ENCODE peak calls at places on chromosome 3, in seven cellular contexts. A, M, Q, C, Z, G and S are unnamed samples.

GRCh38 chr3:161266731-161267150 is 45.6 kb downstream of the NMD3 start:
- DNase-seq in M (no peak), G (peak), A (no peak), Z (no peak), C (no peak), Q (no peak), S (peak)

GRCh38 chr3:141367038-141367730 is 1.1 kb upstream of the ZBTB38 start:
- DNase-seq in C (no peak), Z (no peak), Q (peak), M (no peak), A (peak), G (peak), S (peak)

GRCh38 chr3:194117114-194117845 is 18.7 kb upstream of the HES1 start:
- DNase-seq in Q (no peak), C (no peak), G (no peak), Z (no peak), A (no peak), M (no peak), S (no peak)

GRCh38 chr3:50623840-50624474 is 7.0 kb downstream of the MAPKAPK3 start:
- DNase-seq in C (no peak), A (no peak), Q (no peak), Z (no peak), G (no peak), M (no peak), S (no peak)

GRCh38 chr3:158562674-158563073 is 8.3 kb upstream of the MLF1 start:
- DNase-seq in C (no peak), G (no peak), A (no peak), M (no peak), Z (no peak), Q (no peak), S (no peak)

GRCh38 chr3:182305881-182306665 is 487.2 kb upstream of the ATP11B start:
- DNase-seq in Z (no peak), M (no peak), C (no peak), A (no peak), G (no peak), Q (no peak), S (no peak)

GRCh38 chr3:188936597-188937107 is 235.1 kb upstream of the TPRG1 start:
- DNase-seq in C (no peak), M (no peak), Z (no peak), Q (no peak), A (no peak), G (no peak), S (no peak)

GRCh38 chr3:17759901-17760300 is 17.5 kb upstream of the TBC1D5 start:
- DNase-seq in G (peak), A (no peak), Q (no peak), Z (no peak), M (no peak), C (no peak), S (no peak)

GRCh38 chr3:43231276-43232000 is 54.9 kb upstream of the SNRK start:
- DNase-seq in Z (no peak), M (no peak), C (no peak), G (peak), Q (no peak), A (no peak), S (peak)

GRCh38 chr3:133940536-133940935 is 44.9 kb upstream of the RAB6B start:
- DNase-seq in M (no peak), C (no peak), A (no peak), G (no peak), Z (no peak), Q (peak), S (no peak)

GRCh38 chr3:130354430-130354829 is 9.0 kb downstream of the COL6A5 start:
- DNase-seq in C (no peak), A (no peak), G (no peak), M (no peak), Z (no peak), Q (no peak), S (no peak)

GRCh38 chr3:143360244-143360643 is 240.7 kb downstream of the CHST2 start:
- DNase-seq in M (no peak), C (no peak), Q (no peak), Z (no peak), G (peak), A (no peak), S (peak)

GRCh38 chr3:33139996-33140395 is 26.2 kb downstream of the CRTAP start:
- DNase-seq in C (no peak), M (no peak), Z (no peak), G (peak), A (no peak), Q (no peak), S (peak)

GRCh38 chr3:48623851-48624547 is 2.4 kb upstream of the TMEM89 start:
- DNase-seq in M (no peak), G (no peak), C (no peak), Q (no peak), Z (no peak), A (no peak), S (no peak)

GRCh38 chr3:123733805-123734526 is 149.1 kb upstream of the HACD2 start:
- DNase-seq in G (peak), Q (no peak), M (no peak), A (no peak), C (no peak), Z (no peak), S (peak)

GRCh38 chr3:15629860-15630597 is 28.5 kb downstream of the BTD start:
- DNase-seq in M (no peak), Z (no peak), C (peak), A (no peak), G (peak), Q (no peak), S (peak)

GRCh38 chr3:30668051-30668609 is 61.7 kb downstream of the TGFBR2 start:
- DNase-seq in Q (no peak), C (no peak), Z (no peak), M (no peak), A (no peak), G (no peak), S (no peak)

GRCh38 chr3:177703788-177704187 is 506.5 kb upstream of the TBL1XR1 start:
- DNase-seq in M (no peak), A (no peak), C (no peak), Z (no peak), G (peak), Q (no peak), S (no peak)

GRCh38 chr3:194308635-194309213 is 42.4 kb downstream of the CPN2 start:
- DNase-seq in Z (no peak), G (no peak), A (no peak), M (peak), C (no peak), Q (no peak), S (no peak)

GRCh38 chr3:126081618-126082333 is 2.1 kb downstream of the SLC41A3 start:
- DNase-seq in A (peak), C (peak), Z (no peak), M (no peak), Q (no peak), G (peak), S (peak)

GRCh38 chr3:130835483-130835882 is 58.4 kb upstream of the ATP2C1 start:
- DNase-seq in G (no peak), Q (no peak), Z (no peak), M (no peak), A (no peak), C (no peak), S (peak)

GRCh38 chr3:9224490-9224889 is 25.0 kb downstream of the SRGAP3 start:
- DNase-seq in M (no peak), C (no peak), A (no peak), G (no peak), Z (no peak), Q (no peak), S (peak)

GRCh38 chr3:123412811-123413588 is 35.9 kb downstream of the ADCY5 start:
- DNase-seq in A (no peak), C (no peak), G (no peak), M (no peak), Q (no peak), Z (peak), S (no peak)

GRCh38 chr3:36542186-36542585 is 161.9 kb downstream of the STAC start:
- DNase-seq in M (no peak), Q (no peak), Z (no peak), G (peak), A (no peak), C (no peak), S (peak)

GRCh38 chr3:14203521-14204079 is 25.0 kb downstream of the LSM3 start:
- DNase-seq in G (peak), C (peak), A (peak), Z (no peak), Q (no peak), M (no peak), S (peak)

GRCh38 chr3:20924646-20925395 is 738.8 kb upstream of the SGO1 start:
- DNase-seq in M (no peak), A (no peak), G (no peak), Z (no peak), C (no peak), Q (no peak), S (no peak)

GRCh38 chr3:196969001-196969659 is 497 bp upstream of the PIGZ start:
- DNase-seq in Z (peak), A (peak), C (peak), M (peak), G (peak), Q (no peak), S (no peak)
- H3K4me3 ChIP-seq in Z (peak), A (peak), C (peak), M (peak), G (peak), Q (peak), S (peak)

GRCh38 chr3:41198950-41199865 is at the start of gene CTNNB1:
- DNase-seq in Z (peak), G (peak), A (peak), Q (peak), C (peak), M (peak), S (peak)
- TF ChIP-seq CTCF in Z (peak), G (no peak), A (peak), Q (no peak), C (no peak), M (no peak), S (no peak)

GRCh38 chr3:120852412-120852811 is 55.6 kb upstream of the STXBP5L start:
- DNase-seq in Z (no peak), A (no peak), M (no peak), G (no peak), C (no peak), Q (no peak), S (no peak)
- H3K4me3 ChIP-seq in Z (no peak), A (no peak), M (no peak), G (no peak), C (no peak), Q (no peak), S (no peak)

GRCh38 chr3:41987627-41988026 is 25.7 kb upstream of the ULK4 start:
- DNase-seq in A (no peak), Z (no peak), C (no peak), G (no peak), Q (no peak), M (no peak), S (no peak)

GRCh38 chr3:41986566-41986965 is 24.7 kb upstream of the ULK4 start:
- DNase-seq in G (no peak), A (no peak), C (no peak), M (no peak), Z (no peak), Q (no peak), S (no peak)

GRCh38 chr3:41985018-41985417 is 23.1 kb upstream of the ULK4 start:
- DNase-seq in M (no peak), A (no peak), Z (no peak), Q (no peak), C (no peak), G (no peak), S (no peak)

GRCh38 chr3:41991399-41991798 is 29.5 kb upstream of the ULK4 start:
- DNase-seq in Z (no peak), M (no peak), G (no peak), C (peak), Q (no peak), A (no peak), S (no peak)

GRCh38 chr3:41989518-41989917 is 27.6 kb upstream of the ULK4 start:
- DNase-seq in G (no peak), A (no peak), C (no peak), Z (no peak), Q (no peak), M (no peak), S (no peak)
- TF ChIP-seq CTCF in G (no peak), A (no peak), C (no peak), Z (no peak), Q (no peak), M (no peak), S (no peak)